ENCODE peak calls at places on chromosomes 4 and X, in eight cellular contexts. X is iPS-NIHi11; J is NCI-H1092; K is activated CD8-positive, alpha-beta memory T cell treated with anti-CD3 and anti-CD28 coated beads, Interleukin-2, amount 50 U/mL, for 48 hours; T is GM04503; A is caudate nucleus; M is pons; Z is HS-27A. L is an unnamed sample.

GRCh38 chr4:48194986-48195773 is 61.1 kb upstream of the TXK start:
- DNase-seq in X (no peak), J (peak; percentile 47), K (no peak), T (peak; percentile 5), A (no peak), M (no peak), Z (no peak), L (no peak)

GRCh38 chr4:138681000-138681604 is 334.5 kb upstream of the NOCT start:
- DNase-seq in X (peak; percentile 60), J (peak; percentile 83), K (peak; percentile 91), T (no peak), A (peak; percentile 58), M (peak; percentile 90), Z (peak; percentile 68), L (peak; percentile 75)

GRCh38 chrX:19747672-19748610 is 139.5 kb downstream of the SH3KBP1 start:
- DNase-seq in X (no peak), J (no peak), K (peak; percentile 73), T (no peak), A (no peak), M (no peak), Z (no peak), L (no peak)

GRCh38 chrX:102067966-102068723 is 57.3 kb upstream of the TCEAL2 start:
- DNase-seq in X (no peak), J (peak; percentile 7), K (no peak), T (no peak), A (no peak), M (peak; percentile 33), Z (peak; percentile 11), L (peak; percentile 57)

GRCh38 chr4:14650127-14650526 is 352.2 kb upstream of the CPEB2 start:
- DNase-seq in X (no peak), J (no peak), K (no peak), T (no peak), A (no peak), M (no peak), Z (no peak), L (no peak)

GRCh38 chr4:74794341-74794801 is at the start of gene BTC:
- DNase-seq in X (peak; percentile 56), J (no peak), K (peak; percentile 45), T (no peak), A (no peak), M (no peak), Z (no peak), L (no peak)

GRCh38 chrX:144494069-144494468 is 610.2 kb downstream of the UBE2NL start:
- DNase-seq in X (no peak), J (peak; percentile 43), K (no peak), T (no peak), A (no peak), M (no peak), Z (no peak), L (no peak)

GRCh38 chr4:8165374-8165896 is 6.8 kb upstream of the ABLIM2 start:
- DNase-seq in X (no peak), J (no peak), K (no peak), T (no peak), A (no peak), M (no peak), Z (no peak), L (no peak)

GRCh38 chr4:5800496-5800895 is 89.5 kb downstream of the EVC start:
- DNase-seq in X (no peak), J (no peak), K (no peak), T (no peak), A (no peak), M (no peak), Z (no peak), L (no peak)

L was measured in NCI-H1694 treated with DMSO at 0.1 percent for 48 hours.